ENCODE peak calls at places on chromosomes 1 and 21, in five cellular contexts. One of them, this sample, is unnamed.

GRCh38 chr1:150925080-150925479 is 1.1 kb upstream of the SETDB1 start:
- DNase-seq in uterus: no peak
- DNase-seq in HCT116: no peak
- DNase-seq in lower lobe of right lung: peak
- DNase-seq in fibroblast of the aortic adventitia: no peak
- DNase-seq in this sample: no peak

GRCh38 chr21:40846057-40846456 is 901 bp downstream of the DSCAM start:
- DNase-seq in uterus: no peak
- DNase-seq in HCT116: no peak
- DNase-seq in lower lobe of right lung: no peak
- DNase-seq in fibroblast of the aortic adventitia: no peak
- DNase-seq in this sample: no peak

GRCh38 chr1:152501704-152502103 is 8.9 kb upstream of the LCE5A start:
- DNase-seq in uterus: no peak
- DNase-seq in HCT116: no peak
- DNase-seq in lower lobe of right lung: no peak
- DNase-seq in fibroblast of the aortic adventitia: no peak
- DNase-seq in this sample: no peak

GRCh38 chr1:31771891-31772668 is 7.9 kb upstream of the ADGRB2 start:
- DNase-seq in uterus: no peak
- DNase-seq in HCT116: no peak
- DNase-seq in lower lobe of right lung: no peak
- DNase-seq in fibroblast of the aortic adventitia: no peak
- DNase-seq in this sample: no peak

GRCh38 chr1:211420845-211421454 is 71.0 kb downstream of the RD3 start:
- DNase-seq in uterus: no peak
- DNase-seq in HCT116: no peak
- DNase-seq in lower lobe of right lung: no peak
- DNase-seq in fibroblast of the aortic adventitia: peak
- DNase-seq in this sample: peak

GRCh38 chr21:41366522-41367151 is 4.8 kb downstream of the MX2 start:
- DNase-seq in uterus: no peak
- DNase-seq in HCT116: no peak
- DNase-seq in lower lobe of right lung: peak
- DNase-seq in fibroblast of the aortic adventitia: peak
- DNase-seq in this sample: peak

GRCh38 chr1:198496216-198497143 is 44.0 kb downstream of the ATP6V1G3 start:
- DNase-seq in uterus: no peak
- DNase-seq in HCT116: no peak
- DNase-seq in lower lobe of right lung: no peak
- DNase-seq in fibroblast of the aortic adventitia: peak
- DNase-seq in this sample: peak

GRCh38 chr1:174153085-174153824 is 6.1 kb upstream of the RABGAP1L start:
- DNase-seq in uterus: no peak
- DNase-seq in HCT116: no peak
- DNase-seq in lower lobe of right lung: no peak
- DNase-seq in fibroblast of the aortic adventitia: no peak
- DNase-seq in this sample: no peak

GRCh38 chr1:160807738-160808137 is 11.8 kb downstream of the LY9 start:
- DNase-seq in uterus: no peak
- DNase-seq in HCT116: no peak
- DNase-seq in lower lobe of right lung: no peak
- DNase-seq in fibroblast of the aortic adventitia: no peak
- DNase-seq in this sample: no peak

GRCh38 chr1:231040019-231040799 is at the start of gene FAM89A:
- DNase-seq in uterus: peak
- DNase-seq in HCT116: peak
- DNase-seq in lower lobe of right lung: peak
- DNase-seq in fibroblast of the aortic adventitia: peak
- DNase-seq in this sample: no peak

GRCh38 chr21:25887166-25887565 is 152.4 kb downstream of the GABPA start:
- DNase-seq in uterus: no peak
- DNase-seq in HCT116: no peak
- DNase-seq in lower lobe of right lung: no peak
- DNase-seq in fibroblast of the aortic adventitia: no peak
- DNase-seq in this sample: peak

GRCh38 chr1:40421694-40422384 is 28.4 kb upstream of the ZFP69B start:
- DNase-seq in uterus: peak
- DNase-seq in HCT116: no peak
- DNase-seq in lower lobe of right lung: no peak
- DNase-seq in fibroblast of the aortic adventitia: peak
- DNase-seq in this sample: peak

GRCh38 chr1:153617677-153618076 is 1.6 kb upstream of the S100A14 start:
- DNase-seq in uterus: peak
- DNase-seq in HCT116: peak
- DNase-seq in lower lobe of right lung: no peak
- DNase-seq in fibroblast of the aortic adventitia: peak
- DNase-seq in this sample: peak

GRCh38 chr1:88288571-88288970 is 395.5 kb upstream of the PKN2 start:
- DNase-seq in uterus: no peak
- DNase-seq in HCT116: no peak
- DNase-seq in lower lobe of right lung: no peak
- DNase-seq in fibroblast of the aortic adventitia: no peak
- DNase-seq in this sample: no peak

GRCh38 chr1:54294846-54295245 is 94.9 kb downstream of the MRPL37 start:
- DNase-seq in uterus: no peak
- DNase-seq in HCT116: no peak
- DNase-seq in lower lobe of right lung: no peak
- DNase-seq in fibroblast of the aortic adventitia: no peak
- DNase-seq in this sample: no peak

GRCh38 chr1:228989992-228990827 is 254.9 kb downstream of the RHOU start:
- DNase-seq in uterus: peak
- DNase-seq in HCT116: no peak
- DNase-seq in lower lobe of right lung: peak
- DNase-seq in fibroblast of the aortic adventitia: peak
- DNase-seq in this sample: peak

GRCh38 chr1:204293605-204294365 is 65.9 kb downstream of the PLEKHA6 start:
- DNase-seq in uterus: peak
- DNase-seq in HCT116: no peak
- DNase-seq in lower lobe of right lung: no peak
- DNase-seq in fibroblast of the aortic adventitia: peak
- DNase-seq in this sample: peak

GRCh38 chr1:119361205-119361604 is 7.4 kb upstream of the HAO2 start:
- DNase-seq in uterus: no peak
- DNase-seq in HCT116: no peak
- DNase-seq in lower lobe of right lung: no peak
- DNase-seq in fibroblast of the aortic adventitia: no peak
- DNase-seq in this sample: no peak

GRCh38 chr1:97934491-97934890 is 13.7 kb upstream of the DPYD start:
- DNase-seq in uterus: no peak
- DNase-seq in HCT116: no peak
- DNase-seq in lower lobe of right lung: no peak
- DNase-seq in fibroblast of the aortic adventitia: no peak
- DNase-seq in this sample: no peak

GRCh38 chr1:11851171-11851570 is 3.6 kb upstream of the NPPA start:
- DNase-seq in uterus: no peak
- DNase-seq in HCT116: no peak
- DNase-seq in lower lobe of right lung: no peak
- DNase-seq in fibroblast of the aortic adventitia: no peak
- DNase-seq in this sample: peak

GRCh38 chr1:160781914-160782689 is 13.9 kb upstream of the LY9 start:
- DNase-seq in uterus: no peak
- DNase-seq in HCT116: no peak
- DNase-seq in lower lobe of right lung: no peak
- DNase-seq in fibroblast of the aortic adventitia: no peak
- DNase-seq in this sample: no peak

GRCh38 chr1:47333922-47334764 is 553 bp downstream of the CMPK1 start:
- DNase-seq in uterus: peak
- DNase-seq in HCT116: peak
- DNase-seq in lower lobe of right lung: peak
- DNase-seq in fibroblast of the aortic adventitia: peak
- DNase-seq in this sample: peak

GRCh38 chr1:248807067-248807737 is 18.5 kb downstream of the SH3BP5L start:
- DNase-seq in uterus: no peak
- DNase-seq in HCT116: peak
- DNase-seq in lower lobe of right lung: peak
- DNase-seq in fibroblast of the aortic adventitia: peak
- DNase-seq in this sample: peak

GRCh38 chr1:93221913-93222312 is 41.4 kb downstream of the CCDC18 start:
- DNase-seq in uterus: no peak
- DNase-seq in HCT116: no peak
- DNase-seq in lower lobe of right lung: no peak
- DNase-seq in fibroblast of the aortic adventitia: no peak
- DNase-seq in this sample: no peak

GRCh38 chr1:51878616-51879336 is at the start of gene NRDC:
- DNase-seq in uterus: peak
- DNase-seq in HCT116: peak
- DNase-seq in lower lobe of right lung: peak
- DNase-seq in fibroblast of the aortic adventitia: peak
- DNase-seq in this sample: peak

DNA sequence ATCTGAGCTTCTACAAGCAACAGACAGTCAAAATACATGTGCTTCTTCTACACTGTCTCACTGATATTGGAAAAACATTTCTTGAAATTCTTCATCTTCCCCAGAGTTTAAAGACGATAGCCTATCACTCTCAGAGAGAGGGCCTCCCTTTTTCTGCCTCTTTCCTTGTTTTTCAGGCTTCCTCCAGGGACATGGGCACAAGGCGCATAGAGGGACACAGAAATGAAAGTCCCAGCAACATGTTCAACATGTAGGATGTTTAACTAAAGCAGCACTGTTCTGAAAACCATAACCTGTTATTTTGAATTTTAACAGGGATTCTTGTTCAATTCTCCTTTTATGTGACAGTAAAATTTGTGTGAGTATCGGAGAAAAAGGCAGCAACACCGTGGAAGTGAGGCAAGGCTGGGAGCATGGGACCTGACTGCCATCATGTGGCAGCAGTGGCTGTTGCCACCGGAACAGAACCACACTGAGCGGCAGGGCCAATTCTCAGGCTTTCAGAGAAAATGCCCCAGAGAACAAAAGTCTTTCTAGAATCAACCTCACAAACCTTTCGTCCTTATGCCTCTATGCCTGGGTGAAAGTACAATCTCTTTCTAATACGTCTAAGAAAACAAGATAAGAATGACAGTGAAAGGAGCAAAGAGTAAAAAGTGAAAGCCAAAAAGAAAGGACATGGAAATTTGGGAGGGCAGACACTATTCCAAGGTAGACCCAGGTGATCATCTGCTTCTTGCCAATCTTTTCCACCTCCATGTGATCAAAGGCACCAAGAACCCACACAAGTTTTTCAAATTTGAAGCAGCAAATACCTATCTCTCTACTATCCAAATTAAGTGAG is 54.5 kb downstream of the PCNX2 start:
- DNase-seq in uterus: peak
- DNase-seq in HCT116: no peak
- DNase-seq in lower lobe of right lung: peak
- DNase-seq in fibroblast of the aortic adventitia: peak
- DNase-seq in this sample: peak
- H3K4me3 ChIP-seq in uterus: no peak
- H3K4me3 ChIP-seq in HCT116: no peak
- H3K4me3 ChIP-seq in lower lobe of right lung: no peak
- H3K4me3 ChIP-seq in fibroblast of the aortic adventitia: no peak
- H3K4me3 ChIP-seq in this sample: no peak

GRCh38 chr1:43379476-43379875 is 10.1 kb downstream of the MED8 start:
- DNase-seq in uterus: no peak
- DNase-seq in HCT116: no peak
- DNase-seq in lower lobe of right lung: no peak
- DNase-seq in fibroblast of the aortic adventitia: no peak
- DNase-seq in this sample: no peak

GRCh38 chr1:43386676-43387075 is 2.9 kb downstream of the MED8 start:
- DNase-seq in uterus: no peak
- DNase-seq in HCT116: no peak
- DNase-seq in lower lobe of right lung: no peak
- DNase-seq in fibroblast of the aortic adventitia: no peak
- DNase-seq in this sample: no peak

GRCh38 chr1:43381609-43382008 is 8.0 kb downstream of the MED8 start:
- DNase-seq in uterus: no peak
- DNase-seq in HCT116: no peak
- DNase-seq in lower lobe of right lung: no peak
- DNase-seq in fibroblast of the aortic adventitia: no peak
- DNase-seq in this sample: no peak

GRCh38 chr1:43382027-43382771 is 7.4 kb downstream of the MED8 start:
- DNase-seq in uterus: no peak
- DNase-seq in HCT116: no peak
- DNase-seq in lower lobe of right lung: no peak
- DNase-seq in fibroblast of the aortic adventitia: peak
- DNase-seq in this sample: no peak

DNA sequence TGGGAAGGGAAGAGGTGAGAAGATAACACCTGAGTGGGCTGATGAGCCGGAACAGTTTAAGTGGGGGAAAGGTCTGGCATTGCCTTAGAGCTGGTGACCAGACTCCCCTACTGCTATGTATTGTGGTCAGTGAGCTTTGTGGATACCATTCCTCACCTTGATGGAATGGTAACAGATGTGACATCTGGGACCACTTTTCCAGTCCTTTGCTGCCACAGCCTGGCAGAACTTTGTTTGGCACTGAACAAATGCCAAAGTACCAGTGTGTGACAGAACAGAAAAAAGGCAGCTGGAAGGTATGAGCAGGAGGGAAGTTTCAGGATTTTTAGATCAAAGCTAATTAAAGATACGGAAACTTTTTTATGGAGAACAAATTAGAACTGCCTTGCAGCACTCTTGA is 6.2 kb downstream of the MED8 start:
- DNase-seq in uterus: no peak
- DNase-seq in HCT116: no peak
- DNase-seq in lower lobe of right lung: no peak
- DNase-seq in fibroblast of the aortic adventitia: no peak
- DNase-seq in this sample: no peak
- TF ChIP-seq CTCF in uterus: no peak
- TF ChIP-seq CTCF in HCT116: peak
- TF ChIP-seq CTCF in lower lobe of right lung: peak
- TF ChIP-seq CTCF in fibroblast of the aortic adventitia: no peak
- TF ChIP-seq CTCF in this sample: no peak

DNA sequence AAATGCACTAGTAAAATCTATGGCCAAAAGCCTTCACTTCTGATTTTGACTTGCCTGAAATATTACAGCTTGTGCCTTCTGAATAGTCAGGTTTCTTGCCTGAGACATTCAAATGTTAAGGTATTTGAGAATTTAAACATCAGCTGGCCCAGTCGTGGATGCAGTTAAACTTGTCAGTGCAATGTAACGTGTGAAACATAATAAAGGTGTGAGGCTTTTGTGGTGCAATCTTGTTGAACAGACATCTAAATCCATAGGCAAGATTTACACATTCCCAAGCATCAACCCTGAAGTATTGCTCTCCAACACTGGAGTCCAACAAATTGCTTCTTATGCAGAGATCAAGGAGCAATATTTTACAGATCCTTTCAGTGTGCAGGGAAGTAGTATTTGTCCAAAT is 4.4 kb downstream of the CCN1 start:
- DNase-seq in uterus: no peak
- DNase-seq in HCT116: no peak
- DNase-seq in lower lobe of right lung: no peak
- DNase-seq in fibroblast of the aortic adventitia: peak
- DNase-seq in this sample: peak
- H3K4me3 ChIP-seq in uterus: no peak
- H3K4me3 ChIP-seq in HCT116: no peak
- H3K4me3 ChIP-seq in lower lobe of right lung: no peak
- H3K4me3 ChIP-seq in fibroblast of the aortic adventitia: no peak
- H3K4me3 ChIP-seq in this sample: no peak

DNA sequence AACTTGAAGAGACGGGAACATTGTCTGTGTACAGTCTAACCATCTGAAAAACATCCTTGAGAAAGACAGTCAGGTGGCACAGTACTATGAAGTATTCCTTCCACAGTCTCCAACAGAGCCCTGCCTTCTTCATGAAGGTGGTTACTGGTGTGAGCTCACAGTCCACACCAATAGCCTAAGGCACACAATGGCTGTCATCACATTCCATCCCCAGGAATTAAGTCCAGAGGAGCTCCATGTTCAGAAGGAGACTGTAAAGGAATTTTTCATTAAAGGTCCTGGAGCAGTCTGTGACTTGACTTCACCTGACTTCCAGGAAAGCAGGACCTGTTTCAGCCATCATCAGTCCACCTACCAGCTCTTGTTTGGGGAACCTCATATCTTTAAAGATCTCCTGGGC is 180.2 kb downstream of the C1orf21 start:
- DNase-seq in uterus: no peak
- DNase-seq in HCT116: no peak
- DNase-seq in lower lobe of right lung: no peak
- DNase-seq in fibroblast of the aortic adventitia: no peak
- DNase-seq in this sample: no peak
- TF ChIP-seq CTCF in uterus: no peak
- TF ChIP-seq CTCF in HCT116: no peak
- TF ChIP-seq CTCF in lower lobe of right lung: no peak
- TF ChIP-seq CTCF in fibroblast of the aortic adventitia: no peak
- TF ChIP-seq CTCF in this sample: no peak

This sample was measured in fibroblast of mammary gland.